ENCODE peak calls at places on chromosomes 1 and 21, in ten cellular contexts. X, E, I, M, R, S, P, B, D and A are unnamed samples.
A peak's percentile ranks its signal among the peaks of the same experiment; 100 is the strongest.

GRCh38 chr1:39902121-39902807 is 547 bp upstream of the MYCL start:
- DNase-seq in E (peak; percentile 59), B (peak; percentile 85), S (peak; percentile 61), R (no peak), P (no peak), D (peak; percentile 87), M (peak; percentile 73), X (no peak), I (peak; percentile 47), A (peak; percentile 86)

GRCh38 chr1:20837554-20838192 is 50.6 kb upstream of the HP1BP3 start:
- DNase-seq in S (no peak), X (no peak), P (no peak), B (no peak), I (no peak), M (no peak), R (no peak), E (no peak), D (no peak), A (no peak)

GRCh38 chr1:204230211-204230610 is 16.4 kb upstream of the GOLT1A start:
- DNase-seq in X (no peak), E (no peak), M (no peak), D (no peak), R (no peak), P (no peak), B (no peak), I (no peak), S (no peak), A (no peak)

GRCh38 chr1:41726899-41727748 is 191.6 kb downstream of the HIVEP3 start:
- DNase-seq in R (no peak), M (no peak), X (no peak), E (no peak), S (no peak), P (peak; percentile 88), B (peak; percentile 27), D (no peak), I (no peak), A (no peak)

GRCh38 chr1:212618466-212619210 is 10.1 kb downstream of the ATF3 start:
- DNase-seq in R (no peak), P (no peak), M (no peak), D (no peak), E (no peak), I (peak; percentile 38), S (no peak), B (no peak), X (no peak), A (no peak)

GRCh38 chr1:36775716-36776115 is 258.6 kb downstream of the GRIK3 start:
- DNase-seq in R (no peak), P (no peak), S (no peak), D (no peak), X (no peak), E (no peak), M (no peak), B (no peak), I (no peak), A (no peak)

GRCh38 chr1:208238710-208239517 is 5.3 kb downstream of the PLXNA2 start:
- DNase-seq in M (no peak), S (no peak), X (no peak), D (peak; percentile 72), I (peak; percentile 76), E (peak; percentile 42), P (no peak), R (no peak), B (peak; percentile 51), A (peak; percentile 83)

GRCh38 chr21:31108969-31109368 is 70.7 kb upstream of the KRTAP19-8 start:
- DNase-seq in R (no peak), I (peak; percentile 45), D (no peak), B (no peak), E (no peak), X (no peak), M (no peak), S (no peak), P (no peak), A (no peak)

GRCh38 chr21:38773108-38774061 is 32.3 kb upstream of the ETS2 start:
- DNase-seq in E (peak; percentile 82), S (peak; percentile 89), D (peak; percentile 69), B (no peak), R (no peak), I (peak; percentile 99), P (no peak), X (no peak), M (no peak), A (peak; percentile 85)

GRCh38 chr1:171196351-171196750 is 11.3 kb downstream of the FMO2 start:
- DNase-seq in P (no peak), M (no peak), R (no peak), S (no peak), X (no peak), I (no peak), B (no peak), D (no peak), E (no peak), A (no peak)

GRCh38 chr21:45074818-45075605 is 632 bp downstream of the ADARB1 start:
- DNase-seq in X (no peak), E (peak; percentile 39), B (peak; percentile 56), P (peak; percentile 58), D (peak; percentile 37), M (peak; percentile 63), R (no peak), I (peak; percentile 33), S (no peak), A (peak; percentile 48)

GRCh38 chr1:55065649-55066048 is 26.3 kb downstream of the PCSK9 start:
- DNase-seq in I (no peak), B (no peak), S (no peak), X (no peak), D (no peak), E (no peak), R (no peak), P (no peak), M (no peak), A (no peak)

GRCh38 chr1:232868793-232869491 is 63.7 kb downstream of the MAP10 start:
- DNase-seq in B (no peak), P (no peak), S (peak; percentile 82), X (no peak), M (no peak), D (peak; percentile 29), E (peak; percentile 66), I (peak; percentile 82), R (no peak), A (peak; percentile 75)

GRCh38 chr1:182811975-182812727 is 22.6 kb downstream of the NPL start:
- DNase-seq in P (no peak), B (no peak), E (no peak), D (no peak), S (no peak), R (no peak), X (no peak), M (no peak), I (no peak), A (no peak)
- TF ChIP-seq CTCF in P (no peak), B (no peak), E (no peak), D (no peak), S (no peak), R (no peak), X (peak; percentile 7), M (no peak), I (no peak), A (no peak)

DNA sequence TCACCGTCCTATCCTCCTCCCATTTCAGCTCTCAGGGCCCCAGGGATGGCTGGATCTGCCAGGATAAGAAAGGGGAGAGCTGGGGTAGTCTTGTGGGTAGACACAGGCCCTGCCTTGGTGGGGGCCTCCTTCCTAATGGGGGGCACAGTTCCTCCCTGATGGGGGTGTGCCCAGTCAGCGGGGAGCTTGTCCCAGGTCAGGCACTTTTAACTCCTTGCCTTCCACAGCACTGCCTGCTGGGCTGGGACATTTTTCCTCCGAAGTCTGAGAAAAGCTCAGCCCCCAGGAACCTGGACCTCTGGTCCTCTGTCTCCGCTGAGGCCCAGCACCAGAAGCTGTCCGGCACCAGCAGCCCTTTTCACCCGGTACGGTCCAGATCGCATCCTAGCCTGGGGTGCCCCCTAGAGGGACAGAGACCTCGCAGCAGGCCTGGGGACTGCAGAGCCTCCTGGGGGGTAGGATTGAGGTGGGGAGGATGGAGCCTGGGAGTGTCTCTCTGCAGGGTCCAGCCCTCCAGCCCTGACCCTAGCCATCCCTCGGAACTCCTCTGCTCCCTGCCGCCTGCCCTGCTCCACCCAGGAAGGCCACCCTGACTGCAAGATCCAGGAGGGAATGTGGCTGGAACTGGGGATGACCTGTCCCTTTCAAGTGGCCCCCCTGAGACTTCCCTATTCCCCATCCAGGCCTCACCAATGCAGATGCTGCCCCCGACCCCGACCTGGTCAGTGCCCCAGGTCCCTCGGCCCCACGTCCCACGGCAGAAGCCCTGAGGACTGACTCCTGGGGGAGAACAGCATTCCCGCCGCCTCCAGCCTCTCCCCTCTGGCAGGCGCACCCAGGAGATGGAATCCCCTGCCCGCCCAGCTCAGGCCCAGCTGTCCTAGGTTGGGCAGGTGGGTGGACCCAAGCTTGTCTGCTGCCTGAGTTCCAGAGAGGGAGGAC is 12.0 kb downstream of the MIIP start:
- DNase-seq in E (peak; percentile 28), S (no peak), B (peak; percentile 72), X (no peak), M (peak; percentile 42), R (no peak), P (no peak), I (peak; percentile 56), D (no peak), A (peak; percentile 40)
- TF ChIP-seq CTCF in E (peak; percentile 42), S (peak; percentile 45), B (no peak), X (peak; percentile 49), M (peak; percentile 37), R (peak; percentile 13), P (peak; percentile 78), I (peak; percentile 75), D (peak; percentile 43), A (peak; percentile 55)

GRCh38 chr1:109499661-109500536 is 6.0 kb downstream of the CYB561D1 start:
- DNase-seq in X (no peak), D (peak; percentile 74), R (no peak), I (peak; percentile 50), B (peak; percentile 89), E (peak; percentile 56), M (no peak), S (peak; percentile 69), P (no peak), A (no peak)
- TF ChIP-seq CTCF in X (peak; percentile 51), D (peak; percentile 42), R (peak; percentile 37), I (peak; percentile 61), B (peak; percentile 40), E (peak; percentile 27), M (peak; percentile 30), S (peak; percentile 86), P (peak; percentile 65), A (peak; percentile 29)

GRCh38 chr1:15242766-15243165 is 4.3 kb upstream of the FHAD1 start:
- DNase-seq in I (no peak), R (no peak), M (no peak), E (no peak), S (no peak), P (no peak), D (no peak), B (no peak), X (peak; percentile 46), A (no peak)

GRCh38 chr1:15245593-15246325 is 1.3 kb upstream of the FHAD1 start:
- DNase-seq in B (no peak), P (no peak), I (peak; percentile 35), M (no peak), R (no peak), X (no peak), D (peak; percentile 44), E (no peak), S (no peak), A (no peak)

GRCh38 chr1:15246960-15247614 is at the start of gene FHAD1:
- DNase-seq in B (peak; percentile 86), I (peak; percentile 40), D (peak; percentile 87), M (peak; percentile 87), P (peak; percentile 86), S (peak; percentile 52), X (no peak), R (no peak), E (peak; percentile 78), A (peak; percentile 90)

GRCh38 chr1:15243275-15244043 is 3.6 kb upstream of the FHAD1 start:
- DNase-seq in R (no peak), X (peak; percentile 53), E (no peak), P (no peak), I (no peak), S (no peak), B (no peak), M (no peak), D (no peak), A (no peak)

GRCh38 chr1:15244813-15245212 is 2.2 kb upstream of the FHAD1 start:
- DNase-seq in M (no peak), X (no peak), P (no peak), B (no peak), S (no peak), D (no peak), I (no peak), E (no peak), R (no peak), A (no peak)
- TF ChIP-seq CTCF in M (no peak), X (no peak), P (no peak), B (no peak), S (no peak), D (no peak), I (no peak), E (no peak), R (no peak), A (no peak)